ENCODE peak calls at places on chromosomes 6 and 20, in six cellular contexts. G is gastrocnemius medialis, O is heart left ventricle, Q is HCT116, U is transverse colon, K is uterus. P is an unnamed sample.

GRCh38 chr20:45341939-45342862 is 6.0 kb downstream of the SDC4 start:
- DNase-seq in G (peak), O (peak), Q (no peak), U (peak), K (peak), P (peak)

GRCh38 chr6:15621203-15622044 is 41.4 kb downstream of the DTNBP1 start:
- DNase-seq in G (peak), O (peak), Q (no peak), U (peak), K (peak), P (no peak)

GRCh38 chr6:89313006-89313405 is 2.1 kb downstream of the GABRR2 start:
- DNase-seq in G (peak), O (no peak), Q (no peak), U (no peak), K (no peak), P (no peak)

GRCh38 chr6:6676910-6677441 is 88.5 kb downstream of the LY86 start:
- DNase-seq in G (peak), O (peak), Q (peak), U (peak), K (peak), P (peak)

GRCh38 chr6:26607434-26608230 is 10.9 kb downstream of the ABT1 start:
- DNase-seq in G (no peak), O (no peak), Q (peak), U (peak), K (no peak), P (no peak)

GRCh38 chr6:33935439-33936080 is 131.8 kb upstream of the MLN start:
- DNase-seq in G (no peak), O (no peak), Q (no peak), U (no peak), K (no peak), P (no peak)

GRCh38 chr20:49925901-49926454 is 10.2 kb upstream of the RNF114 start:
- DNase-seq in G (no peak), O (no peak), Q (no peak), U (no peak), K (no peak), P (no peak)

GRCh38 chr20:41418739-41419293 is 52.2 kb upstream of the EMILIN3 start:
- DNase-seq in G (no peak), O (no peak), Q (no peak), U (no peak), K (no peak), P (no peak)

GRCh38 chr6:34462561-34462971 is 3.3 kb upstream of the PACSIN1 start:
- DNase-seq in G (no peak), O (peak), Q (peak), U (peak), K (no peak), P (no peak)

GRCh38 chr20:20491110-20491783 is 123.3 kb downstream of the INSM1 start:
- DNase-seq in G (no peak), O (no peak), Q (no peak), U (no peak), K (no peak), P (no peak)

GRCh38 chr6:126764696-126765095 is 353.8 kb upstream of the RSPO3 start:
- DNase-seq in G (no peak), O (no peak), Q (no peak), U (no peak), K (no peak), P (no peak)

GRCh38 chr6:34157851-34158250 is 12.0 kb upstream of the GRM4 start:
- DNase-seq in G (no peak), O (peak), Q (no peak), U (no peak), K (no peak), P (no peak)

GRCh38 chr20:19838495-19838894 is 80.4 kb downstream of the RIN2 start:
- DNase-seq in G (no peak), O (no peak), Q (no peak), U (no peak), K (no peak), P (no peak)

GRCh38 chr6:158232445-158233213 is 64.5 kb downstream of the GTF2H5 start:
- DNase-seq in G (peak), O (peak), Q (no peak), U (peak), K (peak), P (peak)

GRCh38 chr20:33162753-33163152 is 5.2 kb upstream of the BPIFA2 start:
- DNase-seq in G (no peak), O (no peak), Q (no peak), U (no peak), K (no peak), P (no peak)

GRCh38 chr6:42210551-42210950 is 7.1 kb downstream of the MRPS10 start:
- DNase-seq in G (no peak), O (no peak), Q (no peak), U (no peak), K (no peak), P (no peak)

GRCh38 chr20:6566821-6567220 is 200.7 kb upstream of the BMP2 start:
- DNase-seq in G (no peak), O (no peak), Q (no peak), U (no peak), K (no peak), P (no peak)

GRCh38 chr6:9404351-9405146 is 969.2 kb upstream of the SLC35B3 start:
- DNase-seq in G (no peak), O (no peak), Q (no peak), U (no peak), K (no peak), P (no peak)

GRCh38 chr6:137297887-137298286 is 78.7 kb upstream of the IFNGR1 start:
- DNase-seq in G (no peak), O (no peak), Q (no peak), U (peak), K (no peak), P (no peak)

GRCh38 chr20:23588434-23589403 is 17.0 kb downstream of the CST9 start:
- DNase-seq in G (no peak), O (no peak), Q (no peak), U (no peak), K (no peak), P (no peak)

GRCh38 chr20:17504898-17505663 is 26.1 kb downstream of the BFSP1 start:
- DNase-seq in G (no peak), O (peak), Q (peak), U (peak), K (peak), P (peak)

GRCh38 chr6:5335020-5335419 is 73.7 kb downstream of the FARS2 start:
- DNase-seq in G (no peak), O (no peak), Q (no peak), U (no peak), K (no peak), P (no peak)

GRCh38 chr20:57769756-57770155 is 59.9 kb upstream of the PMEPA1 start:
- DNase-seq in G (no peak), O (no peak), Q (no peak), U (no peak), K (no peak), P (no peak)

GRCh38 chr20:24811020-24811419 is 138.0 kb upstream of the CST7 start:
- DNase-seq in G (no peak), O (no peak), Q (no peak), U (no peak), K (no peak), P (no peak)

GRCh38 chr20:5945963-5946362 is 4.4 kb downstream of the TRMT6 start:
- DNase-seq in G (no peak), O (no peak), Q (no peak), U (no peak), K (no peak), P (no peak)

GRCh38 chr20:57398901-57399535 is 7.8 kb downstream of the RBM38 start:
- DNase-seq in G (peak), O (no peak), Q (no peak), U (no peak), K (no peak), P (no peak)

GRCh38 chr6:52284131-52284459 is 447 bp downstream of the MCM3 start:
- DNase-seq in G (no peak), O (peak), Q (no peak), U (peak), K (no peak), P (peak)

GRCh38 chr6:52286798-52287432 is 2.4 kb upstream of the MCM3 start:
- DNase-seq in G (peak), O (peak), Q (peak), U (peak), K (no peak), P (peak)

GRCh38 chr6:52285174-52286068 is 879 bp upstream of the MCM3 start:
- DNase-seq in G (no peak), O (no peak), Q (no peak), U (no peak), K (no peak), P (no peak)

GRCh38 chr6:52283111-52283510 is 1.4 kb downstream of the MCM3 start:
- DNase-seq in G (no peak), O (no peak), Q (no peak), U (no peak), K (no peak), P (no peak)

DNA sequence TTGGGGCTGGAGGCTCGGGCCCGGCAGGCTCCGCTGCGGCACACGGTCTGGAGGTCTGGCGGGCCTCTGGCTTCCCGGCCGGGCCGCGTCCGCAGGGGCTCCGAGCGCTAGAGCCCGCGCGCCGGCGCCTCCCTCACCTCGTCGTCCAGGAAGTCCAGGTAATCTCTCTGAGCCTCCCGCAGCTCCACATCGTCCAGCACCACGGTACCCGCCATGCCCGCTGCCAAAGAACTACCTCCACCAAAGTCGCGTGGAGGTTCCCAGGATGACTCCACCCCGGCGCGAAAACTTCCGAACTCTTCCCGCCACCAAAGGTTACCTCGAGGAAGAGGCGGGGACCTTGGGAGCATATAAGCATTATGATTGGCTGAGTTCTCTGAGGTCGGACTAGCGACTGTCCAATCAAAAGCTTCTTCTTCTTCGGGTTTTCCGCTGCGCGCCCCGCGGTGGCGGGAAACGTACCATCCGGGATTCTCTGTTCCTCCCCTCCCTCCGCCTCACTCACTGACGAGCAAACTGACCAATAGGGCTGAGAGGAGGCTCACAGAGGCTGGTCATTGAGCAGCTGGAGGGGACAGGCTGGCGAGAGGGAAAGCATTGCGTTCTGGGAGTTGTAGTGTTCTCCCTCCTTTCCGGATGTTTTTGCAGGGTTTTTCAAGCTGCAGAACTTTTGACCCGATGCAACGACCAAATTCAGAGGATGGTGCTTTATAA is at the start of gene MCM3:
- DNase-seq in G (peak), O (peak), Q (peak), U (peak), K (peak), P (peak)
- TF ChIP-seq POLR2A in G (no peak), O (no peak), Q (no peak), U (peak), K (no peak), P (no peak)

GRCh38 chr6:135540207-135540877 is 42.8 kb upstream of the AHI1 start:
- DNase-seq in G (no peak), O (no peak), Q (no peak), U (no peak), K (no peak), P (no peak)
- TF ChIP-seq CTCF in G (no peak), O (peak), Q (no peak), U (no peak), K (no peak), P (no peak)

GRCh38 chr20:62123450-62124118 is 1.3 kb downstream of the LSM14B start:
- DNase-seq in G (no peak), O (no peak), Q (no peak), U (no peak), K (no peak), P (no peak)

GRCh38 chr20:62120365-62120762 is 1.9 kb upstream of the LSM14B start:
- DNase-seq in G (no peak), O (no peak), Q (no peak), U (no peak), K (no peak), P (no peak)

GRCh38 chr20:62122659-62123449 is 579 bp downstream of the LSM14B start:
- DNase-seq in G (peak), O (peak), Q (no peak), U (peak), K (peak), P (peak)

GRCh38 chr20:62120990-62121775 is 1.1 kb upstream of the LSM14B start:
- DNase-seq in G (peak), O (no peak), Q (peak), U (peak), K (no peak), P (no peak)

DNA sequence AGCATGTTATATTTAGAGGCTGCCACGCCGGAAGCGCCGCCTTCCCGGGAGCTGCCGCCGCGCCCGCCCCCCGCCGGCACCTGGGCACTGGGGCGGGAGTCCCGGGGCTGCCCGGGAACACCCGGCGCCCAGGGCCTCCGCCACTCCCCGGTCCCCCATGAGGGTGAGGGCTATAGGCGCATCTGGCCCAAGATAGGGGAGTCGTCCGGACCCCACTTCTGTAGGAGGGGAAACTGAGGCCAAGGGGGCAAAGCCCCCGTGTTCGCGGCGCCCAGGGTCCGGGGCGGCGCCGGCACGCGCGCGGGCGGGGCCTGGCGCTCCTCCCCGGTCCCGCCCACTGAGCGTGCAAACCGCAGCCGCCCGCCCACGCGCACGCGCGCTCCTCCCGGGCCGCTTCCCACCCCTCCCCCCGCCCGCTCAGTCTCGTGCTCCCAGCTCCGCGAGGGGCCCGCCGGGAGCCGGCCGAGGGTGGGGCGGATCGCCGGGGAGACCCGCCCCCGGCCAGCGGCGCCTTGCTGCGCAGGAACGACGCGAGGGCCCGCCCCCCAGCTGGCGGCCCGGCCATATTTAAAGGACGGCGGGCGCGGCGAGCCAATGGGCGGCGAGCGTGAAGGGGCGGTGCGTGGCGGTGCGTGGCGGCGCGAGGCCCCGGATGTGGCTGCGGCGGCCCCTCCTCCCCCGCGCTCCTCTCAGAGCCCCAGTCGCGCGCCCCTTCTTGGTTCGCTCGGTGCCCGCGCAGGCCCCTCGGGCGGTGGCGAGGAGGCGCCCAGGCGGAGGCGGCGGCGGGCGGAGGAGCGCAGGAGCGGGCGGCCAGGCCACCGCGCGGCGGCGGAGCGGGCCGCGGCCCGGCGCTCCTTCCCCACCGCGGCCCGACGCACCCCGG is at the start of gene LSM14B:
- DNase-seq in G (peak), O (peak), Q (peak), U (peak), K (peak), P (peak)
- TF ChIP-seq POLR2A in G (peak), O (no peak), Q (peak), U (peak), K (peak), P (peak)

DNA sequence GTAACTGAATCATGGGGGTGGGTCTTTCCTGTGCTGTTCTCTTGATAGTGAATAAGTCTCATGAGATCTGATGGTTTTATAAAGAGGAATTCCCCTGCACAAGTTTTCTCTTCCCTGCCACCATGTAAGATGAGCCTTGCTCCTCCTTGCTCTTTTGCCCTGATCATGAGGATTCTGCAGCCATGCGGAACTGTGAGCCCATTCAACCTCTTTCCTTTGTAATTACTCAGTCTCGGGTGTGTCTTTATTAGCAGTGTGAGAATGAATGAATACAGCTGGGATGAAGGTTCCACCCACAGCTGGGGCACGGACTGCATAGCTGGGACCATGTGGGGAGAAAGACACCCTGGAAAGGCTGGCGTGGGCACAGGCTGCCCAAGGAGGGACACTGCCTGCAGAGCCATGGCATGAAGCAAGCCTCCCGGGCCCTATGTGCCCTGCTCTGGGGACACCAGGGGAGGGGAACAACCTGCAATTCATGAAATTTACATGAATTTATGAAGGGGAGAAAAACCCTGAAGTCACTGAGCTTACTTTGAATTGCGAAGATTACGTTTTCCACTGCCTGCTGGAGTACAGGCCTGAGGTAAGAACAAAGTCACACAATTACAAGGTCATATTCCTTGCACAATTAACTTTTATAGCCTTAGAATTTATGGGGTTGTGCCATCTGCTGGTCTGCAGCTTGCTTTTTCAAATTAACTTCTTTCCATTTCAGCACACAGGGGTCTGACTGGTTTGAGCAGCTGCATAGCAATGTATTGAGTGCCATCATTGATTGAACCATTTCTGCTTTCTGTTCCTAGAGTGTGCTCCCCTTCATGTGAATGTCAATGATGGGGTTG is 46.2 kb downstream of the SLC22A1 start:
- DNase-seq in G (no peak), O (no peak), Q (no peak), U (peak), K (no peak), P (no peak)
- TF ChIP-seq CTCF in G (no peak), O (no peak), Q (no peak), U (no peak), K (no peak), P (no peak)

GRCh38 chr6:106396426-106397220 is 36.1 kb downstream of the CRYBG1 start:
- DNase-seq in G (no peak), O (no peak), Q (no peak), U (no peak), K (no peak), P (no peak)
- TF ChIP-seq POLR2A in G (no peak), O (no peak), Q (no peak), U (no peak), K (no peak), P (no peak)

GRCh38 chr20:43444107-43444506 is 13.6 kb upstream of the SRSF6 start:
- DNase-seq in G (no peak), O (no peak), Q (no peak), U (no peak), K (no peak), P (no peak)

GRCh38 chr20:43446361-43446879 is 11.3 kb upstream of the SRSF6 start:
- DNase-seq in G (no peak), O (no peak), Q (no peak), U (no peak), K (no peak), P (no peak)

GRCh38 chr20:43438578-43439316 is 18.9 kb upstream of the SRSF6 start:
- DNase-seq in G (no peak), O (no peak), Q (no peak), U (no peak), K (no peak), P (no peak)

GRCh38 chr20:43440531-43440930 is 17.2 kb upstream of the SRSF6 start:
- DNase-seq in G (no peak), O (no peak), Q (no peak), U (no peak), K (no peak), P (no peak)

GRCh38 chr20:43442310-43442880 is 15.3 kb upstream of the SRSF6 start:
- DNase-seq in G (no peak), O (no peak), Q (no peak), U (no peak), K (no peak), P (no peak)
- TF ChIP-seq CTCF in G (no peak), O (no peak), Q (peak), U (no peak), K (no peak), P (no peak)

DNA sequence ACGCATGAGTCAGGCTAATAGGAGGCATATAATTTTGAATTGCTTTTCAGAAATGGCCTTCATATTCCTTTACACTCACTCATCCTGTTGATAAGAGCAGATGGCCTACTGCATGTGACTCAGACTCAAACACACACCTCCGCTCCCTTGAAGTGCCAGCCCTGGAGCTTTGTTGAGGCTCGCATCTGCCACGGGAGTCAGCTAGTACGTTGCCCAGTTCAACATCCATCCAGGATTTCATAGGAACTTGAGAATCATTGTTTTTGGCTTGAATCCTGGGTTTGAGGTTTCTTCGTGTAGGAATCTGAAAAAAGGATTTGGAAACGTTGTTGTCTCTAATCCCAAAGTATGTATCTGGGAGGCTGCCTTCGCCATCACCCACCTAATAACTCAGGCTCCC is 87.4 kb upstream of the JAG1 start:
- DNase-seq in G (no peak), O (no peak), Q (no peak), U (no peak), K (no peak), P (no peak)
- TF ChIP-seq POLR2A in G (no peak), O (no peak), Q (no peak), U (no peak), K (no peak), P (no peak)

GRCh38 chr6:148055410-148055809 is 287.2 kb upstream of the SASH1 start:
- DNase-seq in G (no peak), O (no peak), Q (no peak), U (no peak), K (no peak), P (no peak)

GRCh38 chr6:148054219-148054618 is 288.4 kb upstream of the SASH1 start:
- DNase-seq in G (no peak), O (no peak), Q (no peak), U (no peak), K (no peak), P (no peak)

GRCh38 chr6:148064406-148065134 is 278.1 kb upstream of the SASH1 start:
- DNase-seq in G (no peak), O (no peak), Q (no peak), U (no peak), K (no peak), P (no peak)

DNA sequence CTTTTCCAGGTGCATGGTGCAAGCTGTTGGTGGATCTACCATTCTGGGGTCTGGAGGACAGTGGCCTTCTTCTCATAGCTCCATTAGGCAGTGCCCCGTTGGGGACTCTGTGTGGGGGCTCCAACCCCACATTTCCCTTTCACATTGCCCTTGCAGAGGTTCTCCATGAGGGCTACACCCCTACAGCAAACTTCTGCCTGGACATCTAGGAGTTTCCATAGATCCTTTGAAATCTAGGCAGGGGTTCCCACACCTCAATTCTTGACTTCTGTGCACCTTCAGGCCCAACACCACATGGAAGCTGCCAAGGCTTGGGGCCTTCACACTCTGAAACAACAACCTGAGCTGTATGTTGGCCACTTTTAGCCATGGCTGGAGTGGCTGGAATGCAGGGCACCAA is 282.8 kb upstream of the SASH1 start:
- DNase-seq in G (no peak), O (no peak), Q (no peak), U (no peak), K (no peak), P (no peak)
- TF ChIP-seq CTCF in G (no peak), O (no peak), Q (no peak), U (no peak), K (no peak), P (no peak)

P was measured in ovary.